ENCODE peak calls at places on chromosomes 4 and X, in four cellular contexts. A is IMR-90; Z is CD4-positive, alpha-beta memory T cell; L is Caco-2. B is an unnamed sample. For H3K9me3, the result is how much of the 10 kb centered on the place peaks cover.

GRCh38 chr4:108775921-108776320 is 13.1 kb upstream of the ETNPPL start:
- DNase-seq in A (no peak), Z (no peak), L (no peak), B (no peak)

GRCh38 chr4:104382961-104383360 is 111.7 kb downstream of the CXXC4 start:
- DNase-seq in A (no peak), Z (no peak), L (no peak), B (no peak)

GRCh38 chr4:159238631-159239030 is 135.8 kb downstream of the RAPGEF2 start:
- DNase-seq in A (no peak), Z (no peak), L (no peak), B (no peak)

GRCh38 chr4:99591757-99592156 is 17.1 kb downstream of the MTTP start:
- DNase-seq in A (no peak), Z (no peak), L (no peak), B (no peak)

GRCh38 chrX:151386838-151387459 is 10.1 kb upstream of the VMA21 start:
- DNase-seq in A (peak), Z (no peak), L (no peak), B (no peak)

GRCh38 chrX:102517331-102517730 is 792 bp upstream of the TMSB15A start:
- DNase-seq in A (peak), Z (no peak), L (no peak), B (no peak)

GRCh38 chrX:30690330-30690729 is 37.1 kb downstream of the GK start:
- DNase-seq in A (peak), Z (no peak), L (no peak), B (no peak)

GRCh38 chrX:107738768-107739167 is 36.8 kb downstream of the TSC22D3 start:
- DNase-seq in A (no peak), Z (no peak), L (no peak), B (no peak)

GRCh38 chr4:145881585-145881984 is 57.0 kb downstream of the ZNF827 start:
- DNase-seq in A (no peak), Z (no peak), L (no peak), B (no peak)

GRCh38 chrX:47191806-47192401 is 1.7 kb upstream of the UBA1 start:
- DNase-seq in A (no peak), Z (no peak), L (no peak), B (no peak)

GRCh38 chrX:77953708-77954107 is 15.7 kb downstream of the PGAM4 start:
- DNase-seq in A (peak), Z (no peak), L (no peak), B (no peak)

GRCh38 chr4:153131478-153132069 is 72.7 kb upstream of the TRIM2 start:
- DNase-seq in A (no peak), Z (no peak), L (no peak), B (no peak)

GRCh38 chr4:10704050-10704810 is 19.7 kb upstream of the CLNK start:
- DNase-seq in A (peak), Z (no peak), L (no peak), B (no peak)

GRCh38 chr4:155854597-155855226 is 11.4 kb downstream of the ASIC5 start:
- DNase-seq in A (peak), Z (no peak), L (no peak), B (peak)

GRCh38 chrX:17689971-17690409 is 47.3 kb upstream of the SCML1 start:
- DNase-seq in A (peak), Z (peak), L (peak), B (peak)

GRCh38 chr4:158050942-158051341 is 121.9 kb downstream of the GASK1B start:
- DNase-seq in A (no peak), Z (no peak), L (no peak), B (no peak)

GRCh38 chr4:110609044-110609750 is 13.7 kb downstream of the PITX2 start:
- DNase-seq in A (no peak), Z (no peak), L (peak), B (no peak)

GRCh38 chrX:149638860-149639259 is 7.3 kb upstream of the TMEM185A start:
- DNase-seq in A (peak), Z (no peak), L (no peak), B (no peak)

GRCh38 chrX:46715521-46715920 is 43.4 kb downstream of the SLC9A7 start:
- DNase-seq in A (no peak), Z (no peak), L (no peak), B (no peak)

GRCh38 chrX:72554448-72555140 is 18.0 kb downstream of the HDAC8 start:
- DNase-seq in A (no peak), Z (no peak), L (peak), B (no peak)

GRCh38 chrX:106783716-106784115 is 18.8 kb upstream of the TBC1D8B start:
- DNase-seq in A (no peak), Z (no peak), L (no peak), B (no peak)

GRCh38 chr4:124854968-124855367 is 142.4 kb upstream of the ANKRD50 start:
- DNase-seq in A (peak), Z (no peak), L (no peak), B (no peak)

GRCh38 chr4:82733636-82734035 is 65.0 kb downstream of the SCD5 start:
- DNase-seq in A (peak), Z (no peak), L (no peak), B (no peak)

GRCh38 chrX:129600981-129601424 is 53.8 kb downstream of the APLN start:
- DNase-seq in A (peak), Z (peak), L (no peak), B (no peak)

GRCh38 chr4:19786616-19787015 is 465.1 kb upstream of the SLIT2 start:
- DNase-seq in A (no peak), Z (no peak), L (no peak), B (no peak)
- H3K9me3 ChIP-seq in A (under half), Z (under half), L (under half), B (under half)

DNA sequence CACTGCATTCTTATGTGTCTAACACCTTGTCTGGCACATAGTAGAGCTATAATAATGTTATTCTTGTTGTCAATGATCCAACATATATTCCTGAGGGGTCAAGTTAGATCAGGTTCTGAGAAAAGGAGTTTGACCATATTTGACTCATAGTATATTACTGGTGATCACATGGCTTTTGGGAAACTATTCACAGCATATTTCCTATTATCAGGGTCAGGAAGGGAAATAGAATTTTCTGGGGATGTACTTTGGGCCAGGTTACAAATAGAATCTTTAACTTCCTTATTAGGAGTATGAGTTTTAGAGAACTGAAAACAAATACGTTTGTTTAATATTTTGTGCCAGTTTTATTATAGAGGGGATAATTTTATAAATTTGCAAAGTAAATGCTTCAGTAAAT is 11.6 kb downstream of the IL15 start:
- DNase-seq in A (no peak), Z (no peak), L (no peak), B (no peak)
- H3K4me3 ChIP-seq in A (no peak), Z (no peak), L (no peak), B (no peak)

GRCh38 chrX:79231662-79232061 is 87.2 kb downstream of the GPR174 start:
- DNase-seq in A (no peak), Z (no peak), L (no peak), B (no peak)

GRCh38 chrX:79235899-79236298 is 91.4 kb downstream of the GPR174 start:
- DNase-seq in A (no peak), Z (no peak), L (no peak), B (no peak)
- H3K9me3 ChIP-seq in A (under half), Z (under half), L (under half), B (under half)

GRCh38 chr4:80077639-80078038 is 4.6 kb upstream of the ANTXR2 start:
- DNase-seq in A (peak), Z (no peak), L (no peak), B (no peak)

GRCh38 chr4:80074651-80075050 is 1.6 kb upstream of the ANTXR2 start:
- DNase-seq in A (no peak), Z (no peak), L (no peak), B (no peak)

GRCh38 chr4:80074059-80074458 is 1.0 kb upstream of the ANTXR2 start:
- DNase-seq in A (no peak), Z (no peak), L (no peak), B (no peak)

GRCh38 chr4:80073362-80074008 is 456 bp upstream of the ANTXR2 start:
- DNase-seq in A (no peak), Z (peak), L (no peak), B (no peak)

GRCh38 chr4:80075995-80076394 is 3.0 kb upstream of the ANTXR2 start:
- DNase-seq in A (no peak), Z (no peak), L (no peak), B (no peak)
- H3K4me3 ChIP-seq in A (no peak), Z (no peak), L (no peak), B (no peak)

B was measured in MG63.